ENCODE peak calls at places on chromosomes 5 and 9, in six cellular contexts. K is T-cell; R is cerebellum; Y is stimulated activated naive CD8-positive, alpha-beta T cell treated with anti-CD3 and anti-CD28 coated beads, Interleukin-15, amount 100 ng/mL, for 72 hours; J is GM23338; T is upper lobe of right lung. H is an unnamed sample.

GRCh38 chr9:80648336-80648735 is 1041.0 kb downstream of the TLE1 start:
- DNase-seq in Y (no peak), K (no peak), T (no peak), R (no peak), J (no peak), H (no peak)

GRCh38 chr5:154461531-154461930 is 15.7 kb downstream of the SAP30L start:
- DNase-seq in T (no peak), R (no peak), Y (no peak), K (no peak), J (peak), H (no peak)

GRCh38 chr5:142095651-142096330 is 12.8 kb upstream of the NDFIP1 start:
- DNase-seq in R (no peak), Y (peak), T (no peak), J (no peak), K (peak), H (no peak)

GRCh38 chr9:129550199-129550839 is 70.6 kb downstream of the C9orf50 start:
- DNase-seq in R (peak), Y (no peak), J (peak), K (no peak), T (peak), H (peak)

GRCh38 chr9:93083592-93084470 is 12.2 kb upstream of the CARD19 start:
- DNase-seq in J (no peak), Y (peak), K (no peak), R (no peak), T (peak), H (peak)

GRCh38 chr9:122382901-122383850 is 12.4 kb downstream of the PTGS1 start:
- DNase-seq in K (no peak), R (no peak), Y (no peak), T (no peak), J (no peak), H (peak)

GRCh38 chr5:119453045-119453383 is 717 bp downstream of the HSD17B4 start:
- DNase-seq in Y (no peak), J (no peak), T (no peak), K (no peak), R (peak), H (no peak)

GRCh38 chr5:152066760-152067159 is 142.1 kb upstream of the GLRA1 start:
- DNase-seq in T (no peak), R (no peak), J (peak), Y (no peak), K (no peak), H (no peak)

GRCh38 chr9:133130721-133131244 is 9.7 kb upstream of the RALGDS start:
- DNase-seq in T (no peak), J (no peak), R (no peak), K (peak), Y (peak), H (no peak)

GRCh38 chr5:174371600-174372094 is 326.1 kb downstream of the NSG2 start:
- DNase-seq in T (no peak), Y (no peak), J (no peak), R (no peak), K (no peak), H (no peak)

H was measured in ascending aorta.